ENCODE peak calls at places on chromosomes 13 and 19, in five cellular contexts. C, U, B, K and L are unnamed samples.

GRCh38 chr19:4061683-4062575 is 4.8 kb downstream of the ZBTB7A start:
- DNase-seq in C (no peak), U (no peak), B (peak), K (no peak), L (peak)

GRCh38 chr19:10389863-10390262 is 9.5 kb upstream of the TYK2 start:
- DNase-seq in C (no peak), U (no peak), B (no peak), K (no peak), L (no peak)

GRCh38 chr13:48159436-48160225 is 64.7 kb upstream of the MED4 start:
- DNase-seq in C (no peak), U (no peak), B (no peak), K (no peak), L (no peak)

GRCh38 chr13:60261432-60262351 is 98.0 kb upstream of the DIAPH3 start:
- DNase-seq in C (peak), U (no peak), B (no peak), K (no peak), L (peak)

GRCh38 chr13:51380269-51380668 is 40.8 kb downstream of the SERPINE3 start:
- DNase-seq in C (no peak), U (no peak), B (no peak), K (no peak), L (peak)

GRCh38 chr19:30529876-30530275 is 157.7 kb downstream of the ZNF536 start:
- DNase-seq in C (no peak), U (no peak), B (no peak), K (no peak), L (no peak)

GRCh38 chr13:109393045-109393444 is 393.3 kb downstream of the IRS2 start:
- DNase-seq in C (no peak), U (no peak), B (no peak), K (no peak), L (no peak)

GRCh38 chr13:41500501-41500900 is 43.2 kb downstream of the RGCC start:
- DNase-seq in C (no peak), U (no peak), B (no peak), K (no peak), L (no peak)

GRCh38 chr19:46944918-46945628 is 74.6 kb upstream of the NPAS1 start:
- DNase-seq in C (peak), U (peak), B (peak), K (no peak), L (no peak)

GRCh38 chr19:38228491-38229439 is 4.7 kb upstream of the DPF1 start:
- DNase-seq in C (peak), U (no peak), B (no peak), K (no peak), L (no peak)

GRCh38 chr13:36882829-36883390 is 37.1 kb downstream of the SMAD9 start:
- DNase-seq in C (no peak), U (no peak), B (no peak), K (no peak), L (no peak)

GRCh38 chr19:45413497-45413896 is 7.1 kb downstream of the POLR1G start:
- DNase-seq in C (no peak), U (no peak), B (no peak), K (no peak), L (no peak)

GRCh38 chr19:40057166-40057565 is 1.1 kb upstream of the ZNF780B start:
- DNase-seq in C (no peak), U (no peak), B (no peak), K (no peak), L (no peak)

GRCh38 chr13:27171244-27171829 is at the start of gene USP12:
- DNase-seq in C (peak), U (peak), B (peak), K (no peak), L (no peak)

GRCh38 chr13:49627831-49628652 is at the start of gene ARL11:
- DNase-seq in C (no peak), U (no peak), B (peak), K (peak), L (no peak)

GRCh38 chr13:21124853-21125252 is 51.5 kb downstream of the SKA3 start:
- DNase-seq in C (peak), U (no peak), B (no peak), K (no peak), L (no peak)

GRCh38 chr13:32381539-32381938 is 46.4 kb downstream of the N4BP2L1 start:
- DNase-seq in C (peak), U (no peak), B (no peak), K (no peak), L (peak)

GRCh38 chr13:112896736-112897602 is 72.0 kb upstream of the MCF2L start:
- DNase-seq in C (no peak), U (no peak), B (peak), K (no peak), L (no peak)

GRCh38 chr13:91216928-91217700 is 130.4 kb upstream of the MIR17HG start:
- DNase-seq in C (no peak), U (no peak), B (no peak), K (no peak), L (no peak)

GRCh38 chr13:80751854-80752253 is 410.9 kb upstream of the SPRY2 start:
- DNase-seq in C (no peak), U (no peak), B (no peak), K (no peak), L (no peak)

GRCh38 chr19:20182232-20182785 is 15.3 kb downstream of the ZNF486 start:
- DNase-seq in C (no peak), U (no peak), B (no peak), K (no peak), L (no peak)

GRCh38 chr13:48492123-48493075 is 40.5 kb downstream of the RCBTB2 start:
- DNase-seq in C (peak), U (peak), B (peak), K (peak), L (no peak)

GRCh38 chr19:262125-262524 is 29.1 kb downstream of the PLPP2 start:
- DNase-seq in C (no peak), U (no peak), B (no peak), K (no peak), L (no peak)

GRCh38 chr13:46179576-46180368 is 2.2 kb downstream of the LCP1 start:
- DNase-seq in C (no peak), U (no peak), B (peak), K (peak), L (no peak)

GRCh38 chr13:42971670-42972355 is 20.2 kb downstream of the EPSTI1 start:
- DNase-seq in C (no peak), U (no peak), B (no peak), K (no peak), L (no peak)

GRCh38 chr19:29287061-29287460 is 74.1 kb upstream of the UQCRFS1 start:
- DNase-seq in C (no peak), U (no peak), B (no peak), K (no peak), L (no peak)

GRCh38 chr13:90912247-90912646 is 435.2 kb upstream of the MIR17HG start:
- DNase-seq in C (no peak), U (no peak), B (no peak), K (no peak), L (no peak)

GRCh38 chr19:277581-278165 is 13.5 kb downstream of the PLPP2 start:
- DNase-seq in C (peak), U (no peak), B (no peak), K (no peak), L (peak)

GRCh38 chr13:28425796-28426195 is 69.1 kb downstream of the FLT1 start:
- DNase-seq in C (no peak), U (no peak), B (no peak), K (no peak), L (no peak)

GRCh38 chr19:53503126-53503525 is 34.8 kb upstream of the ZNF331 start:
- DNase-seq in C (no peak), U (no peak), B (no peak), K (no peak), L (no peak)

GRCh38 chr19:17206736-17207581 is 8.2 kb upstream of the USE1 start:
- DNase-seq in C (no peak), U (peak), B (no peak), K (no peak), L (no peak)

GRCh38 chr19:17332677-17333581 is 1.7 kb downstream of the ANO8 start:
- DNase-seq in C (peak), U (no peak), B (no peak), K (no peak), L (peak)

GRCh38 chr13:24528816-24529398 is 16.3 kb upstream of the PARP4 start:
- DNase-seq in C (no peak), U (no peak), B (no peak), K (no peak), L (no peak)
- TF ChIP-seq CTCF in C (no peak), U (no peak), B (no peak), K (no peak), L (no peak)

GRCh38 chr19:41599175-41599966 is 23.4 kb downstream of the CEACAM21 start:
- DNase-seq in C (no peak), U (no peak), B (no peak), K (no peak), L (no peak)

GRCh38 chr19:41604831-41605230 is 22.0 kb downstream of the CEACAM4 start:
- DNase-seq in C (no peak), U (no peak), B (no peak), K (no peak), L (no peak)

GRCh38 chr19:41597600-41598041 is 21.7 kb downstream of the CEACAM21 start:
- DNase-seq in C (peak), U (peak), B (peak), K (peak), L (no peak)

GRCh38 chr19:41606215-41606837 is 20.5 kb downstream of the CEACAM4 start:
- DNase-seq in C (no peak), U (no peak), B (no peak), K (no peak), L (no peak)

GRCh38 chr19:41601771-41602170 is 25.1 kb downstream of the CEACAM4 start:
- DNase-seq in C (no peak), U (no peak), B (no peak), K (no peak), L (no peak)
- H3K4me3 ChIP-seq in C (no peak), U (no peak), B (no peak), K (no peak), L (no peak)

DNA sequence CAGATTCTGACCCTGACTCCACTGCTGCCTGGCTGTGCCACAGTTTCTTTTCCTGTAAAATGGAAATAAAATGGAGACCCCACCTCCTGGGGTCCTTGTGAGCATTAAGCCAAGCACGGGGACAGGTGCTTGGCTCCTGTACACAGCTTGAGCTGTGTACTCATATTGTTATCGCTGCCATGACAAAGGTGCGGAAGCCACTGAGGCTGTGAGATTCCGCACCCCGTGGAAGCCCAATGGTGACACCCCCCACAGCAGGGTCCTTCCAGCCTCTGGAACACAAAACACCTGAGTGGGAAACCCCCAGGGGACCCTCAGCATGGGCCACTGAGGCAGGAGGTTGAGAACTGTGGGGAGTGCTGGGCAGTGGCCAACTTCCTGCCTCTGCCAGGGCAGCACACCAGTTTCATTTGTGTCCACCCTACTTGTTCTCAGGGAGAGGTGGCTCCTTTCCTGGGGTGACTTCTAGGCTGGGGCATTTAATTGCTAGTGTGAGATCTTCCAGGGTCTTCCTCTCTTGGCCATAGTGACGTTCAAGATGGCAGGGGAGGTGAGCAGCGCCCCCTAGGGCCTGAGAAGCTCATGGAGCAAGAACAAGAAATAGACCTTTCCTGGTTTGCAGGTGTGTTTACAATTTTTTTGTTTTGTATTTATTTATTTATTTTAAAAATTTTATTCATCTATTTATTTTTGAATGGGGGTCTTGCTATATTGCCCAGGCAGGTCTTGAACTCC is 5.4 kb upstream of the JSRP1 start:
- DNase-seq in C (peak), U (no peak), B (no peak), K (no peak), L (no peak)
- TF ChIP-seq CTCF in C (peak), U (no peak), B (peak), K (peak), L (peak)

GRCh38 chr13:113912596-113912995 is 48.7 kb upstream of the GAS6 start:
- DNase-seq in C (no peak), U (no peak), B (no peak), K (no peak), L (no peak)
- H3K4me3 ChIP-seq in C (no peak), U (no peak), B (no peak), K (no peak), L (no peak)